ENCODE peak calls at places on chromosomes 12 and 14, in seven cellular contexts. H is NT2/D1, M is mammary epithelial cell, U is keratinocyte, S is astrocyte, W is GM23248, J is HCT116. F is an unnamed sample.

GRCh38 chr14:94312481-94313246 is 10.5 kb downstream of the SERPINA6 start:
- DNase-seq in H (no peak), M (peak), U (no peak), S (no peak), W (no peak), J (no peak), F (peak)

GRCh38 chr12:77323778-77324415 is 258.5 kb upstream of the E2F7 start:
- DNase-seq in H (no peak), M (no peak), U (no peak), S (no peak), W (no peak), J (no peak), F (no peak)

GRCh38 chr14:103753809-103754208 is 38.2 kb downstream of the ZFYVE21 start:
- DNase-seq in H (no peak), M (no peak), U (no peak), S (no peak), W (no peak), J (no peak), F (peak)

GRCh38 chr14:55867726-55868125 is 250.5 kb upstream of the PELI2 start:
- DNase-seq in H (no peak), M (no peak), U (no peak), S (peak), W (peak), J (no peak), F (no peak)

GRCh38 chr14:91708795-91709194 is 23.1 kb downstream of the CATSPERB start:
- DNase-seq in H (no peak), M (no peak), U (no peak), S (no peak), W (no peak), J (no peak), F (no peak)

GRCh38 chr12:116319851-116320621 is 42.5 kb upstream of the MED13L start:
- DNase-seq in H (no peak), M (peak), U (no peak), S (peak), W (peak), J (no peak), F (peak)

GRCh38 chr14:96067985-96068930 is 29.1 kb downstream of the C14orf132 start:
- DNase-seq in H (no peak), M (no peak), U (no peak), S (no peak), W (no peak), J (no peak), F (no peak)

GRCh38 chr14:64159588-64159987 is 134.6 kb downstream of the ESR2 start:
- DNase-seq in H (no peak), M (no peak), U (no peak), S (no peak), W (no peak), J (no peak), F (no peak)

GRCh38 chr12:82686223-82687019 is at the start of gene TMTC2:
- DNase-seq in H (peak), M (peak), U (peak), S (peak), W (peak), J (peak), F (peak)

GRCh38 chr12:76123301-76124212 is 39.1 kb upstream of the NAP1L1 start:
- DNase-seq in H (no peak), M (peak), U (no peak), S (peak), W (peak), J (no peak), F (no peak)

GRCh38 chr12:7678744-7679143 is 13.0 kb upstream of the APOBEC1 start:
- DNase-seq in H (no peak), M (no peak), U (no peak), S (no peak), W (no peak), J (no peak), F (no peak)

GRCh38 chr12:108686753-108687152 is 44.6 kb downstream of the CORO1C start:
- DNase-seq in H (no peak), M (no peak), U (no peak), S (no peak), W (no peak), J (no peak), F (no peak)
- H3K9ac ChIP-seq in H (no peak), M (no peak), U (no peak), S (peak), W (no peak), J (no peak), F (no peak)

DNA sequence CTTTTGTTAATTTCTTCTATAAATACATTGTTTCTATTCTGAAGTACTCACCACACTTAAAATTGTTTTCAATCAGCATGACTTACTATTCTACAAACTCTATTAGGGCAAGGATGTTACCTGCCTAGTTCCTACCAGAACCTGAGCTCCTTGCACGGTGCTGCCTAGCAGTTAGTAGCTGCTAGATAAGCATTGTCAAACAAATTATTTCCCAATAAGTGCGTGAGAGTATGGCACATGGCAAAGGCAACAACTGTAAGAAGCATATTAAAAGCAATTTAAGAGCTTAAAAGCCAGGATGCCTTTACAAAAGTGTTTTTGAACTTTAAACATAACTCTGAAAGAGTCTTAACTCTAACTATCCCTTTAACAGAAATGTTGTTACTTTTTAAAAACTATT is 8.2 kb upstream of the LYZ start:
- DNase-seq in H (no peak), M (no peak), U (no peak), S (no peak), W (no peak), J (no peak), F (no peak)
- H3K9ac ChIP-seq in H (no peak), M (no peak), U (no peak), S (no peak), W (no peak), J (no peak), F (no peak)

GRCh38 chr12:65170245-65170881 is 980 bp downstream of the LEMD3 start:
- DNase-seq in H (peak), M (peak), U (no peak), S (peak), W (peak), J (peak), F (peak)
- H3K9ac ChIP-seq in H (peak), M (peak), U (peak), S (peak), W (peak), J (peak), F (peak)

GRCh38 chr14:35607380-35607779 is 73.4 kb downstream of the INSM2 start:
- DNase-seq in H (no peak), M (no peak), U (no peak), S (no peak), W (no peak), J (no peak), F (no peak)
- H3K9ac ChIP-seq in H (no peak), M (no peak), U (no peak), S (no peak), W (no peak), J (no peak), F (no peak)

F was measured in colonic mucosa.